ENCODE peak calls at places on chromosomes 13 and 19, in six cellular contexts. T is ecto neural progenitor cell; G is stimulated activated CD4-positive, alpha-beta T cell treated with anti-CD3 and anti-CD28 coated beads, TNF-alpha, amount 100 ng/mL, for 48 hours; M is activated CD4-positive, CD25-positive, alpha-beta regulatory T cell treated with anti-CD3 and anti-CD28 coated beads, Interleukin-2, amount 50 U/mL, for 16 hours; A is mucosa of gallbladder; D is SJSA1. Y is an unnamed sample.

GRCh38 chr13:109868583-109869311 is 82.4 kb upstream of the IRS2 start:
- DNase-seq in T (no peak), G (no peak), M (no peak), A (no peak), D (no peak), Y (no peak)

GRCh38 chr19:4112367-4112766 is 11.6 kb downstream of the MAP2K2 start:
- DNase-seq in T (no peak), G (no peak), M (no peak), A (no peak), D (no peak), Y (no peak)

GRCh38 chr13:34357435-34358232 is 539.7 kb downstream of the RFC3 start:
- DNase-seq in T (no peak), G (no peak), M (no peak), A (no peak), D (peak; percentile 76), Y (no peak)

GRCh38 chr19:35975608-35976214 is 19.3 kb upstream of the SDHAF1 start:
- DNase-seq in T (peak; percentile 60), G (no peak), M (no peak), A (no peak), D (peak; percentile 13), Y (no peak)

GRCh38 chr13:60226507-60226906 is 62.8 kb upstream of the DIAPH3 start:
- DNase-seq in T (peak; percentile 59), G (no peak), M (no peak), A (no peak), D (no peak), Y (no peak)

GRCh38 chr19:11373166-11373884 is 1.1 kb upstream of the SWSAP1 start:
- DNase-seq in T (peak; percentile 82), G (no peak), M (no peak), A (no peak), D (no peak), Y (no peak)

GRCh38 chr13:46388846-46389245 is 1.8 kb upstream of the RUBCNL start:
- DNase-seq in T (no peak), G (no peak), M (no peak), A (no peak), D (no peak), Y (no peak)

GRCh38 chr13:25268561-25268960 is 18.7 kb downstream of the MTMR6 start:
- DNase-seq in T (no peak), G (no peak), M (no peak), A (no peak), D (no peak), Y (no peak)

GRCh38 chr19:1259206-1259872 is 9.8 kb upstream of the CIRBP start:
- DNase-seq in T (peak; percentile 81), G (no peak), M (no peak), A (no peak), D (peak; percentile 84), Y (no peak)

Y was measured in SK-N-MC.